ENCODE peak calls at places on chromosomes 12 and 14, in nine cellular contexts. V is right lobe of liver, S is neural progenitor cell, O is lower lobe of right lung, G is GM23338, T is A549, Z is MM.1S, A is tibial artery, P is hepatocyte. B is an unnamed sample.

GRCh38 chr14:91320266-91320665 is 75.8 kb upstream of the GPR68 start:
- DNase-seq in V (no peak), S (no peak), O (no peak), G (no peak), T (no peak), Z (no peak), A (no peak), P (no peak), B (no peak)

GRCh38 chr14:24204163-24205146 is 1.0 kb upstream of the TSSK4 start:
- DNase-seq in V (no peak), S (no peak), O (no peak), G (no peak), T (no peak), Z (no peak), A (no peak), P (no peak), B (no peak)

GRCh38 chr14:51848120-51848519 is 12.3 kb upstream of the GNG2 start:
- DNase-seq in V (no peak), S (no peak), O (no peak), G (no peak), T (no peak), Z (no peak), A (no peak), P (no peak), B (no peak)

GRCh38 chr14:46344327-46344937 is 307.1 kb downstream of the RPL10L start:
- DNase-seq in V (no peak), S (peak), O (no peak), G (peak), T (peak), Z (peak), A (no peak), P (peak), B (no peak)

GRCh38 chr12:47904647-47905312 is at the start of gene VDR:
- DNase-seq in V (peak), S (peak), O (peak), G (peak), T (peak), Z (peak), A (peak), P (peak), B (peak)

GRCh38 chr12:27289414-27289813 is 43.2 kb upstream of the BMAL2 start:
- DNase-seq in V (no peak), S (no peak), O (no peak), G (no peak), T (no peak), Z (no peak), A (no peak), P (no peak), B (no peak)

GRCh38 chr14:90556050-90556477 is 159.2 kb downstream of the CALM1 start:
- DNase-seq in V (no peak), S (peak), O (peak), G (peak), T (no peak), Z (no peak), A (no peak), P (peak), B (no peak)

GRCh38 chr14:33508663-33509062 is 442.2 kb downstream of the EGLN3 start:
- DNase-seq in V (no peak), S (no peak), O (no peak), G (no peak), T (no peak), Z (no peak), A (no peak), P (no peak), B (no peak)

GRCh38 chr12:121413917-121414316 is 14.0 kb downstream of the RNF34 start:
- DNase-seq in V (no peak), S (no peak), O (no peak), G (no peak), T (no peak), Z (no peak), A (no peak), P (no peak), B (no peak)

GRCh38 chr12:109995366-109995702 is 834 bp downstream of the GIT2 start:
- DNase-seq in V (no peak), S (no peak), O (no peak), G (no peak), T (no peak), Z (no peak), A (no peak), P (no peak), B (no peak)

GRCh38 chr12:45369065-45369464 is 153.2 kb downstream of the ANO6 start:
- DNase-seq in V (no peak), S (no peak), O (no peak), G (no peak), T (peak), Z (peak), A (no peak), P (peak), B (peak)

GRCh38 chr12:67790660-67791059 is 142.1 kb downstream of the DYRK2 start:
- DNase-seq in V (no peak), S (no peak), O (no peak), G (no peak), T (no peak), Z (no peak), A (no peak), P (no peak), B (no peak)

GRCh38 chr12:12521044-12521485 is 41.6 kb downstream of the DUSP16 start:
- DNase-seq in V (no peak), S (peak), O (no peak), G (no peak), T (no peak), Z (no peak), A (no peak), P (no peak), B (no peak)

GRCh38 chr12:113880337-113880736 is 85.8 kb downstream of the RBM19 start:
- DNase-seq in V (no peak), S (no peak), O (no peak), G (no peak), T (no peak), Z (no peak), A (no peak), P (no peak), B (no peak)

GRCh38 chr12:32366704-32367103 is 32.7 kb upstream of the FGD4 start:
- DNase-seq in V (no peak), S (no peak), O (no peak), G (no peak), T (no peak), Z (no peak), A (no peak), P (no peak), B (no peak)

GRCh38 chr12:122382919-122383350 is 39.5 kb downstream of the CLIP1 start:
- DNase-seq in V (no peak), S (no peak), O (no peak), G (no peak), T (no peak), Z (no peak), A (no peak), P (no peak), B (no peak)

GRCh38 chr14:24692382-24693352 is 58.7 kb upstream of the GZMB start:
- DNase-seq in V (no peak), S (no peak), O (no peak), G (no peak), T (no peak), Z (no peak), A (no peak), P (no peak), B (no peak)

GRCh38 chr14:94548999-94549985 is 11.9 kb upstream of the SERPINA4 start:
- DNase-seq in V (no peak), S (peak), O (peak), G (peak), T (peak), Z (peak), A (peak), P (peak), B (peak)

GRCh38 chr12:110670161-110670701 is 18.7 kb downstream of the HVCN1 start:
- DNase-seq in V (no peak), S (no peak), O (no peak), G (no peak), T (no peak), Z (peak), A (no peak), P (no peak), B (no peak)

DNA sequence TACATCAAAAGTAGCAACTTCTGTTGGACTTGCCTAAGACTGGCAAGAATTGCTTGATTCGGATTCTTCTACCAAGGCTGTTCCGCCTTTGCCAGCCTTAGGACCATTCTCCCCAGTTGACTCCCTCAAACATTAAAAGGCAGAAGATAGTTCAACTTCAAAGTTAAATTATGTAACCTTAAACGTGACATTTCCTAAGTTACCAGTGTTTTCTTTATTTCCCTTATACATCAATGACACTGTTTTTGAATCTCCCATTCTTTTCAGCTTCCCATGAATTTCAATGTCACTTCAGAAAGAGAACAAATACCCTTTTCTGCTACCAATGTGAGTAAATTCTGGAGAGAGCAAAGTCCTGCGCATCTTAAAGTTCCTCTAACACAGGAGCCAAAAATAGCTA is 25.2 kb downstream of the CAPRIN2 start:
- DNase-seq in V (no peak), S (no peak), O (no peak), G (no peak), T (no peak), Z (no peak), A (no peak), P (no peak), B (no peak)
- H3K4me3 ChIP-seq in V (no peak), S (no peak), O (no peak), G (no peak), T (no peak), Z (no peak), A (no peak), P (no peak), B (no peak)

GRCh38 chr12:16881986-16882385 is 276.0 kb upstream of the LMO3 start:
- DNase-seq in V (no peak), S (no peak), O (no peak), G (no peak), T (no peak), Z (no peak), A (no peak), P (no peak), B (no peak)

GRCh38 chr12:16880864-16881285 is 274.9 kb upstream of the LMO3 start:
- DNase-seq in V (no peak), S (peak), O (no peak), G (peak), T (peak), Z (no peak), A (no peak), P (peak), B (no peak)

GRCh38 chr12:16884819-16885218 is 278.9 kb upstream of the LMO3 start:
- DNase-seq in V (no peak), S (no peak), O (no peak), G (no peak), T (no peak), Z (no peak), A (no peak), P (no peak), B (no peak)

GRCh38 chr12:16884056-16884455 is 278.1 kb upstream of the LMO3 start:
- DNase-seq in V (no peak), S (no peak), O (no peak), G (no peak), T (no peak), Z (no peak), A (no peak), P (no peak), B (no peak)
- H3K27ac ChIP-seq in V (no peak), S (no peak), O (no peak), G (no peak), T (no peak), Z (no peak), A (no peak), P (no peak), B (no peak)

GRCh38 chr14:72644758-72645489 is 249.0 kb downstream of the DPF3 start:
- DNase-seq in V (no peak), S (no peak), O (no peak), G (peak), T (peak), Z (no peak), A (no peak), P (no peak), B (no peak)
- TF ChIP-seq CTCF in V (no peak), S (no peak), O (no peak), G (peak), T (no peak), Z (no peak), A (no peak), P (no peak), B (no peak)

DNA sequence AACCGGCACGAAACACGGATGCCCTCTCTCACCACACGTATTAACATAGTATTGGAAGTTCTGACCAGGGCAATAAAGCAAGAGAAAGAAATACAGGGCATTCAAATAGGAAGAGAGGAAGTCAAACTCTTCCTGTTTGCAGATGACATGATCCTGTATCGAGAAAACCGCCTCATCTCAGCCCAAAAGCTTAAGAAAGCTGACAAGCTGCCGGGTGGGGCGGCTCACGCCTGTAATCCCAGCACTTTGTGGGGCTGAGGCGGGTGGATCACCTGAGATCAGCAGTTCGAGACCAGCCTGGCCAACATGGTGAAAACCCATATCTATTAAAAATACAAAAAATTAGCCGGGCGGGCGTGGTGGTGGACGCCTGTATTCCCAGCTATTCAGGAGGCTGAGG is 17.7 kb downstream of the OR6S1 start:
- DNase-seq in V (no peak), S (no peak), O (no peak), G (peak), T (peak), Z (no peak), A (no peak), P (no peak), B (no peak)
- H3K4me3 ChIP-seq in V (no peak), S (peak), O (no peak), G (peak), T (peak), Z (no peak), A (no peak), P (no peak), B (no peak)

DNA sequence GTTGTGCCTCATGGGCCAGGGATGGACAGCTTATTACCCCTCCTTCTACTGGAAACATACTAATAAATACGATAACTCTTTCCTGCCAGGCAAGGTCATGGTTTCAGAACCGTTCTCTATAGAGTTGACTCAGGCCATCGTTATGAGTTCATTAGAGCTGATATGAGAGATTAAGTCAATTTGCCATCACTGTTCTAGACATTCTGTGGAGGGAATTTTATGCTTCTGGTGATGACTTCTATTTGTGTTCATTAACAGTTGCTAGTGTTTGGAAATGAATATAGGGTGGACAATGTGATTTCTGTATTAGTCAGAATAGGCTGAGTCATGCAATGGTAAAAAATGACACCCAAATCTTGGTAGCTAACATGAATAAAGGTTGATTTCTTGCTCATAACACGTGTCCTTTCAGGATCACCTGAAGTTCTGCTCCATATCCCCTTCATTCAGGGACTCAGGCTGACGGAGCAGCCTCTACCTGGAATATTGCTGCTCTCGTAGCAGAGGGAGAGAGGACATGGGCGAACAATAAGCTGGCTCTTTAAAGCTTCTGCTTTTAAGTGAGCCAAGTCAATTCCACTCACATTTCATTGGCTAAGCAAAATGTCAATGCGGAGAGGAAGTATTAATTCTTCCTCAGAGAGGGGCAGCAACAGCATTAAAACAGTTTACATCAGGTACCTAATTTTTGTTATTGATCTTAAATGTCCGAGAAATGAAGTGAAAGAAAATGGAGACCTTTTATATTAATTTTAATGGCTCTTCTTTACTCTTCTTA is 18.6 kb upstream of the TBPL2 start:
- DNase-seq in V (no peak), S (no peak), O (no peak), G (no peak), T (no peak), Z (no peak), A (no peak), P (no peak), B (no peak)
- H3K27ac ChIP-seq in V (no peak), S (no peak), O (no peak), G (no peak), T (no peak), Z (no peak), A (no peak), P (no peak), B (no peak)

DNA sequence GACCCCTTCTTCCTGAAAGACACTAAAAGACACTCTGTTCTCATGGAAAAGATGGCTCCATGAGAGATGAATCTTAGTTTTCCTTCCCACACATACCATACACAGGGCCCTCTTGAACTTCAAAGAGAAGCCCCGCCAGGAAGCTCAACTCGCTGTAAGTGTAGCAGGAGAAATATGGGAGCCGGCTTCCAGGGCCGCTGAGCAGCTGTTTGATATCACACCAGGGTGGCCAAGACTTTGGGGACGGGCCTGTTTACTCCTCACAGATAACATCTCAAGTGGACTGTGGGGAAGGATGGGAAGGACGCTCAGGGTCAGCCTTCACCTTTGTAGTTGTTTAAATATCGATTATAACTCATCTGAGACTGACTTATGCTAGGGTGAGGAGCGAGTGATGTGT is 235.5 kb upstream of the TBX3 start:
- DNase-seq in V (no peak), S (no peak), O (no peak), G (no peak), T (peak), Z (no peak), A (no peak), P (no peak), B (no peak)
- TF ChIP-seq CTCF in V (no peak), S (no peak), O (no peak), G (no peak), T (no peak), Z (no peak), A (no peak), P (no peak), B (no peak)

GRCh38 chr14:70956511-70956910 is 49.3 kb downstream of the PCNX1 start:
- DNase-seq in V (no peak), S (no peak), O (no peak), G (no peak), T (no peak), Z (no peak), A (no peak), P (no peak), B (no peak)

GRCh38 chr14:70952485-70952884 is 45.2 kb downstream of the PCNX1 start:
- DNase-seq in V (no peak), S (no peak), O (no peak), G (no peak), T (no peak), Z (no peak), A (no peak), P (no peak), B (no peak)

GRCh38 chr14:70954068-70954467 is 46.8 kb downstream of the PCNX1 start:
- DNase-seq in V (no peak), S (no peak), O (no peak), G (no peak), T (no peak), Z (no peak), A (no peak), P (no peak), B (no peak)

GRCh38 chr14:70957710-70958109 is 50.5 kb downstream of the PCNX1 start:
- DNase-seq in V (no peak), S (no peak), O (no peak), G (no peak), T (no peak), Z (no peak), A (no peak), P (no peak), B (no peak)

DNA sequence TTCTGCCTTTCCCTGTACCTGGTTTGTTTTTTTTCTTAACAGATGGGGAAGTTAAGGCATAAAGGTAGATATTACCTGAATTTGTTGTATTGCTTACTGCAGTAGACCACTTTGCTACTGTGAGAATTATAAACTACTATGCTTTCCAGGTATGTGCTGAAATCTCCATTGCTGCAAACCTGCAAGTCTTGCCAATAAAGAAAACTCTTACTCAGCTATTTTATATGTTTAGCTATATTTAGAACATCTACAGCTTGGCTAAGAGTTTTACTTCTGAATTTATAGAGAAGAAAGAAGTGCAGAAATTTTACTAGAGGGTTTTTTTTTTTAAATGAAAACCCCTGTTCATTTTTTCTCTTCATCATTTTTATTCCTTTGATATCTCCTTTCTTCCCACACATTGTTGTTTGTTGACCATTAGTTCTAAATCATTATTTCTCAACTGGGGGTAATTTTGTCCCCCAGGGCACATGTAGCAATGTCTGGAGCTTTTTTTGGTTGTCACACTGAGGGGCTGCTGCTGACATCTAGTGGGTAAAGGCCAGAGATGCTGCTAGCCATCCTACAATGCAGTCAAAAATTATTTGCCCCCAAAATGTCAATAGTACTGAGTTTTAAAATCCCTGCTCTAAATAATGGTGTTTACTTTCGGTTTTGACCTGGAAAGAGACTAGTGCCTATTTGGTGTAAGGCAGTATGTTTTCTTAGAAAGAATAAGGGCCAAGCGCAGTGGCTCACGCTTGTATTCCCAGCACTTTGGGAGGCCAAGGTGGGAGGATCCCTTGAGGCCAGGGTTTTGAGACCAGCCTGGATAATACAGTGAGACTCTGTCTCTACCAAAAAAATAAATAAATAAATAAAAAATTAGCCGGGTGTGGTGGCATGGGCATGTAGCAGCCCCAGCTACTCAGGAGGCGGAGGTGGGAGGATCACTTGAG is 48.6 kb downstream of the PCNX1 start:
- DNase-seq in V (no peak), S (peak), O (no peak), G (peak), T (peak), Z (peak), A (no peak), P (peak), B (peak)
- H3K4me3 ChIP-seq in V (no peak), S (no peak), O (no peak), G (no peak), T (no peak), Z (peak), A (no peak), P (no peak), B (no peak)

GRCh38 chr12:7127916-7128626 is 618 bp downstream of the RBP5 start:
- DNase-seq in V (peak), S (no peak), O (no peak), G (no peak), T (no peak), Z (no peak), A (no peak), P (no peak), B (no peak)
- H3K27ac ChIP-seq in V (peak), S (no peak), O (no peak), G (no peak), T (no peak), Z (no peak), A (no peak), P (peak), B (no peak)

GRCh38 chr14:100305446-100306255 is 593 bp downstream of the SLC25A29 start:
- DNase-seq in V (no peak), S (peak), O (peak), G (peak), T (no peak), Z (no peak), A (no peak), P (peak), B (no peak)
- TF ChIP-seq CTCF in V (no peak), S (no peak), O (no peak), G (no peak), T (no peak), Z (no peak), A (no peak), P (no peak), B (no peak)